ENCODE peak calls at places on chromosome 22, in nine cellular contexts. U, I, V, O, Z, Y, C, J and F are unnamed samples.

GRCh38 chr22:36758792-36759271 is 17.1 kb downstream of the IFT27 start:
- DNase-seq in U (no peak), I (peak), V (no peak), O (no peak), Z (no peak), Y (no peak), C (no peak), J (no peak), F (peak)

GRCh38 chr22:37197451-37198289 is 9.6 kb upstream of the C1QTNF6 start:
- DNase-seq in U (no peak), I (peak), V (no peak), O (peak), Z (peak), Y (peak), C (no peak), J (peak), F (no peak)

GRCh38 chr22:30187726-30188407 is 58.7 kb downstream of the LIF start:
- DNase-seq in U (no peak), I (no peak), V (no peak), O (no peak), Z (no peak), Y (no peak), C (no peak), J (no peak), F (no peak)

GRCh38 chr22:44645531-44645930 is 56.5 kb upstream of the PRR5 start:
- DNase-seq in U (no peak), I (peak), V (no peak), O (no peak), Z (no peak), Y (peak), C (no peak), J (no peak), F (no peak)

GRCh38 chr22:30921108-30921507 is 47.5 kb downstream of the MORC2 start:
- DNase-seq in U (peak), I (peak), V (no peak), O (no peak), Z (no peak), Y (no peak), C (no peak), J (no peak), F (peak)

GRCh38 chr22:43298062-43298801 is 44.9 kb downstream of the SCUBE1 start:
- DNase-seq in U (no peak), I (no peak), V (no peak), O (no peak), Z (no peak), Y (no peak), C (no peak), J (no peak), F (no peak)

GRCh38 chr22:49358041-49358440 is 469.6 kb downstream of the BRD1 start:
- DNase-seq in U (no peak), I (no peak), V (no peak), O (no peak), Z (no peak), Y (no peak), C (no peak), J (no peak), F (peak)

GRCh38 chr22:27799334-27800249 is 2.0 kb downstream of the MN1 start:
- DNase-seq in U (no peak), I (peak), V (no peak), O (no peak), Z (no peak), Y (peak), C (no peak), J (no peak), F (no peak)

GRCh38 chr22:48744967-48745841 is 1082.5 kb downstream of the BRD1 start:
- DNase-seq in U (no peak), I (no peak), V (no peak), O (no peak), Z (no peak), Y (no peak), C (no peak), J (peak), F (no peak)

GRCh38 chr22:24188705-24189248 is 7.5 kb downstream of the SUSD2 start:
- DNase-seq in U (no peak), I (peak), V (no peak), O (no peak), Z (no peak), Y (no peak), C (no peak), J (no peak), F (no peak)

GRCh38 chr22:45429921-45430775 is 16.7 kb downstream of the RIBC2 start:
- DNase-seq in U (no peak), I (peak), V (no peak), O (no peak), Z (no peak), Y (peak), C (no peak), J (no peak), F (no peak)

GRCh38 chr22:26672060-26672471 is 14.7 kb downstream of the MIAT start:
- DNase-seq in U (no peak), I (no peak), V (peak), O (no peak), Z (peak), Y (no peak), C (no peak), J (peak), F (no peak)

GRCh38 chr22:50544746-50545253 is 899 bp upstream of the KLHDC7B start:
- DNase-seq in U (peak), I (no peak), V (peak), O (no peak), Z (peak), Y (peak), C (no peak), J (peak), F (no peak)

GRCh38 chr22:30887861-30888260 is 80.7 kb downstream of the MORC2 start:
- DNase-seq in U (no peak), I (peak), V (no peak), O (no peak), Z (no peak), Y (no peak), C (no peak), J (no peak), F (no peak)

GRCh38 chr22:25878933-25879332 is 136.9 kb downstream of the MYO18B start:
- DNase-seq in U (no peak), I (no peak), V (no peak), O (no peak), Z (no peak), Y (no peak), C (no peak), J (no peak), F (no peak)

GRCh38 chr22:48972979-48973693 is 854.5 kb downstream of the BRD1 start:
- DNase-seq in U (no peak), I (peak), V (no peak), O (no peak), Z (no peak), Y (no peak), C (no peak), J (no peak), F (peak)

GRCh38 chr22:24149191-24149590 is 32.1 kb upstream of the SUSD2 start:
- DNase-seq in U (no peak), I (no peak), V (no peak), O (no peak), Z (no peak), Y (no peak), C (no peak), J (no peak), F (no peak)

GRCh38 chr22:46067159-46068111 is 82.9 kb upstream of the PPARA start:
- DNase-seq in U (no peak), I (peak), V (no peak), O (peak), Z (no peak), Y (peak), C (no peak), J (no peak), F (no peak)

DNA sequence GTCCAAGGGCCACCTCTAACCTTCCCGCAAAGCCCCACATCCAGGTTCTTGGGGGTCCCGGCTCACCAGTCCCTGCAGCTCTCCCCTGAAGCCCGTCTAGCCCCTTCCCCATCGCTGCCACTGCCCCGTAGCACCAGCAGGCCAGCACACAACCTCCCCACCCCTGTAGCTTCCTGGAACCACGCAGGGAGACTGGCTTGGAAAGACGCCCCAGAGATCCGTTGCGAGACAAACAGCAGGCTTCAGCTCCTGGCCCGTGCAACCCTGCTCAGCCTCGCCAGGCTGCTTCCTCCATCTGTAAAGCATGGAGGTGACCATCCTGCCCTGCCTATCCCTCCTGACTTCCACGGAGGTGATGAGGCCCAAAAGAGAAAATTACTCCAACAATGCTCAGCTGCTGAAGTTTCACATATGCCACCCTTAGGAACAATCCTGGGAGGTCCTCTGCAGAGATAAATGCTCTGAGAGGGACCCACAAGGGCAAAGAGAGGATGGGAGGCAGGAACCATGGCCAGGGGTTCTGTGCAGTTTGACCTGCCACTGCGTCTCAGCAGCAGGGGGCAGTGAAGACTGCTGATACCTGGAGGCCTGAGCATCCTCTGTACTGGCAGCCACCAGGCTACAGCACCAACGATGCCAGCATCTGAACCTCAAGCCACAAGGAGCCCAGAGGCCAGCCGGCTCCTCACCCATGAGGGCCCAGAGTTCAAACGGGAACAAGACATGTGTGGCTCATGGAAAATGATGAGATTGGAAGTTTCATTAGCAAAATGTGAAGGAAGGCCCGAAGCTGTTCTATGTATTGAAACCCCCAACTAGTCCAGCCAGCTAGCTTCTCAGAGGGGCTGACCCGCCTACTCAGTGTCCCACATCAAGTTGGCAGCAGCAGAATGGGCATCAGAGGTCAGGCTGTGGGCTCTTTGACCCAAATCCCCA is 16.1 kb downstream of the DGCR2 start:
- DNase-seq in U (no peak), I (peak), V (peak), O (no peak), Z (peak), Y (no peak), C (no peak), J (no peak), F (no peak)
- TF ChIP-seq CTCF in U (peak), I (no peak), V (peak), O (no peak), Z (no peak), Y (peak), C (peak), J (no peak), F (peak)

DNA sequence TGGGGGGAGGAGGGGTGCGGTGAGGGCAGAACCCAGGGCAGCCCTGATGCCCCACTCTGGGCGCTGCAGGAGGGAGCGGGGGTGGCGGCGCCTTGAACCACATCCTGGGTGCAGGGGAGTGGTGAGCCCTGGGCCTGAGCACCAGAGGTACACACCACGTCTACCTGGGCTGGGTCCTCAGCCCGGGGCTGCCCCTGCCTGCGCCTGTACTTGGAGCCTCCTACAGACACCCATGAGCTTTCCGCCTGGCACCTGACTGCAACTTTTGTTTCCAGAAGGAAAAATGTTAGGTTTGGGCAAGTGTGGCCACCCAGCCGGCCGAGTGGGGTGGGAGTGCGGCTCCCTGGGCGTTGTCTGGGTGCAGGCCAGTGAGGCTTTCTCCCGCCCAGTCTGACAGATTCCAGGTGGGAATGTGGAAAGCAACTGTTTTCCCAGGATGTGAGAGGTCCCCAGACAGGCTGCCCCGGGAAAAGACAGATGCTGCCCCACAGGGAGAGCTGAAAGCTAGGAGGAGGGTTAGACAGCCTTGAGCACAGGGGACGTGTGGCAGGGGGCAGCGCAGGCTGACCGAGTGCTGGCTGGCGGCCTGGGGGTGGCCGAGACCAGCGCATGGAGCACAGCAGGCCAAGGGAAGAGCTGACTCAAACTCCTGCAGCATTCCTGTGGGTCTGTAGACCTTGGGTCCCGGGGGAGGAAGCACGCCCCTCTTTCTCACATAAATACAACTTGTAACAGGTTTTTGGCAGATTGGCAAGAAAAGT is 44.1 kb downstream of the GNB1L start:
- DNase-seq in U (no peak), I (peak), V (no peak), O (peak), Z (no peak), Y (no peak), C (peak), J (no peak), F (no peak)
- TF ChIP-seq CTCF in U (no peak), I (no peak), V (no peak), O (no peak), Z (no peak), Y (no peak), C (peak), J (no peak), F (no peak)

GRCh38 chr22:47168900-47169800 is 406.7 kb downstream of the TBC1D22A start:
- DNase-seq in U (no peak), I (peak), V (no peak), O (no peak), Z (peak), Y (peak), C (no peak), J (no peak), F (peak)
- TF ChIP-seq CTCF in U (no peak), I (no peak), V (no peak), O (peak), Z (no peak), Y (peak), C (peak), J (peak), F (peak)

DNA sequence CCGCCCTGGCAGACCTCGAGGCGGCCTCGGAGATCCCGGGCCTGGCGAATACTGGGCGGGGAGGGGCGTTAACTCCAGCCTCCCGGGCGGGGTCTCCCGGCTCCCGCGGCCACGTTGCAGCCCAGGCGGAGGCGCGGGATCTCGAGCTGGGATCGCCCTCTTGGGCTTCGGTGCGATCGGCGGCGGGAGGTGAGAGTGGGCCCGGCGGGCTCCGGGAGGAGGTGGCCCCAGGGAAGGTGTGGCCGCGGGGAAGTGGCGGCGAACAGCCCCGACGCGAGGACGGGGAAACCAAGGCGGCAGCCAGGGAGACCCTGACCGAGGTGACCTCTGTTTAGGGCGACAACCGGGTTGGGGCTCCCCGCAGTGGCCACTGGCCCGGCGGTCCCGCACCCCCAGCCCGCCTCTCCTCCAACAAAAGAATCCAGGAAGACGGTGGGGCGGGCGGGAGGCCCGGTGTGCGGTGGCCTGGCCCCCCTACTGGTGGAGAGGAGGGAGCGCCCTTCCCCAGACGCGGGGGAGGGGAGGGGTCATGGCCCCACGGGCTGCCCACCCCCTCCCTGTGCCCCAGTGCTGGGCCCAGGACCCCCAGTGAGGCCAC is at the start of gene PHETA2:
- DNase-seq in U (peak), I (peak), V (peak), O (peak), Z (peak), Y (peak), C (no peak), J (peak), F (no peak)
- TF ChIP-seq CTCF in U (peak), I (peak), V (peak), O (peak), Z (peak), Y (peak), C (peak), J (peak), F (peak)

GRCh38 chr22:38230108-38230825 is 28.5 kb downstream of the MAFF start:
- DNase-seq in U (peak), I (no peak), V (no peak), O (no peak), Z (peak), Y (no peak), C (no peak), J (peak), F (no peak)
- TF ChIP-seq CTCF in U (peak), I (peak), V (peak), O (peak), Z (peak), Y (peak), C (peak), J (peak), F (peak)

GRCh38 chr22:20783844-20784723 is 10.2 kb downstream of the SERPIND1 start:
- DNase-seq in U (peak), I (no peak), V (peak), O (peak), Z (peak), Y (no peak), C (peak), J (peak), F (no peak)
- TF ChIP-seq CTCF in U (peak), I (peak), V (peak), O (peak), Z (peak), Y (peak), C (peak), J (peak), F (peak)